ENCODE peak calls at places on chromosome 19, in four cellular contexts. H is heart left ventricle, M is heart right ventricle, A is ovary. Y is an unnamed sample.

GRCh38 chr19:46859637-46860124 is 1.1 kb upstream of the ARHGAP35 start:
- DNase-seq in H (peak; percentile 90), M (peak; percentile 79), A (peak; percentile 68), Y (no peak)

GRCh38 chr19:38661996-38662395 is 14.5 kb downstream of the ACTN4 start:
- DNase-seq in H (no peak), M (no peak), A (no peak), Y (peak; percentile 92)

GRCh38 chr19:13100031-13100588 is 2.5 kb downstream of the LYL1 start:
- DNase-seq in H (peak; percentile 28), M (no peak), A (no peak), Y (no peak)

GRCh38 chr19:47663435-47663910 is 49.7 kb upstream of the EHD2 start:
- DNase-seq in H (no peak), M (no peak), A (no peak), Y (peak; percentile 88)

GRCh38 chr19:29712744-29713516 is 2.1 kb downstream of the C19orf12 start:
- DNase-seq in H (no peak), M (no peak), A (no peak), Y (no peak)

GRCh38 chr19:51366999-51367564 is 894 bp upstream of the ETFB start:
- DNase-seq in H (peak; percentile 50), M (peak; percentile 37), A (no peak), Y (no peak)

GRCh38 chr19:5594521-5594950 is 26.8 kb upstream of the TINCR start:
- DNase-seq in H (no peak), M (no peak), A (no peak), Y (no peak)

GRCh38 chr19:12723383-12723642 is 419 bp downstream of the TNPO2 start:
- DNase-seq in H (no peak), M (no peak), A (no peak), Y (no peak)

GRCh38 chr19:13115936-13116281 is 631 bp downstream of the TRMT1 start:
- DNase-seq in H (no peak), M (no peak), A (no peak), Y (no peak)

GRCh38 chr19:14476663-14477401 is 1.7 kb upstream of the PTGER1 start:
- DNase-seq in H (peak; percentile 51), M (no peak), A (no peak), Y (peak; percentile 73)

GRCh38 chr19:38289955-38290354 is 14.1 kb upstream of the C19orf33 start:
- DNase-seq in H (no peak), M (no peak), A (no peak), Y (no peak)

GRCh38 chr19:35157431-35157830 is 2.9 kb downstream of the FXYD5 start:
- DNase-seq in H (no peak), M (no peak), A (no peak), Y (no peak)

GRCh38 chr19:36149673-36150406 is 2.4 kb downstream of the COX7A1 start:
- DNase-seq in H (peak; percentile 62), M (no peak), A (no peak), Y (peak; percentile 84)

GRCh38 chr19:11738746-11739620 is at the start of gene ZNF823:
- DNase-seq in H (peak; percentile 99), M (peak; percentile 100), A (peak; percentile 99), Y (peak; percentile 96)

GRCh38 chr19:33879818-33880575 is 83.3 kb downstream of the KCTD15 start:
- DNase-seq in H (peak; percentile 51), M (peak; percentile 19), A (peak; percentile 38), Y (no peak)

GRCh38 chr19:53102701-53103140 is 501 bp downstream of the ZNF160 start:
- DNase-seq in H (peak; percentile 46), M (peak; percentile 36), A (peak; percentile 22), Y (no peak)

GRCh38 chr19:48868196-48868886 is at the start of gene PLEKHA4:
- DNase-seq in H (peak; percentile 84), M (peak; percentile 84), A (peak; percentile 80), Y (no peak)

GRCh38 chr19:19732579-19733501 is at the start of gene ZNF14:
- DNase-seq in H (peak; percentile 96), M (peak; percentile 96), A (peak; percentile 92), Y (peak; percentile 75)
- TF ChIP-seq CTCF in H (peak; percentile 17), M (peak; percentile 38), A (no peak), Y (no peak)

GRCh38 chr19:55385749-55386514 is at the start of gene RPL28:
- DNase-seq in H (peak; percentile 98), M (peak; percentile 99), A (peak; percentile 98), Y (peak; percentile 93)
- H3K4me1 ChIP-seq in H (peaks cover 19% of the 10 kb centered on the region), M (peaks cover 59% of the 10 kb centered on the region), A (peaks cover 26% of the 10 kb centered on the region), Y (no peaks in the 10 kb centered on the region)

DNA sequence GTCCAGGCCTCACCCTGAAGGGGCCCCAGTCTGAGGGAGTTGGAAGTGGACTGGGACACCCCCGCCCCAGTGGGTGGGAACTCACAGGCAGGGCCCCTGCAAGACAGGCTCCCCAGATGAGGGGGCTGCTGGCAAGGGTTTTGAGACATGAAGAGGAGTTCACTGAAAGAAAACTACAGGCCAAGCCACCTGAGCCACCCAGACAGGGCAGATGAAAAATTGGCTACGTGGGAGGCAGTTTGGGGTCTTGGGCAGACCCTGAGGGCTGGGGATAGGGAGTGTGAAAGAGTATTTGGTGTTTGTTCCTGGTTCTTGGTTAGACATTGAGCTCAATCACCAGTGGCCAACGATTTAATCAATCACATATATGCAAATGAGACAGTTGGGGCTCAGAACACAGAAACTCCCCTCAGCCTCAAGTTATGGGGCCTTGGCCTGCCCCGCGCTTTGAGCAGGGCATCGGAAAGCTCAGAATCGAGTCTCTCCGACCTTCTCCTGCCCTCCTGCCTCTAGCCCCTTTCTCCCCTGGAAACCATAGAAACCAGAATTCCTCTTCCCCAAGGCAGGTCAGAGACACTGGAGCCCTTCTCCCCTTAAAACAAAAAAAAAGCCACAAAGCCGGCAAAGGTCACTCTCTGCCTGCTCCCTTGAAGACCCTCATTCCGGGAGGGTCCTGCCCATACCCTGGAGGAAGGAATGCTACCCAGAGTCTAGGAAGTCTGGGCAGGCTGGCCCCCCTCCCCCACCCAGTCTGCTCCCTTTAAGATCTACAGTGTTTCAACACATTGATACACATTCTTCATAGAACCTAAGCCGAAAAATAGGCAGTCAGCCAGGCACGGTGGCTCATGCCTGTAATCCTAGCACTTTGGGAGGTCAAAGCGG is 1.3 kb upstream of the ISYNA1 start:
- DNase-seq in H (no peak), M (no peak), A (peak; percentile 65), Y (peak; percentile 66)
- TF ChIP-seq CTCF in H (no peak), M (no peak), A (no peak), Y (no peak)

GRCh38 chr19:17077447-17078028 is 2.0 kb downstream of the MYO9B start:
- DNase-seq in H (no peak), M (no peak), A (no peak), Y (no peak)
- H3K4me1 ChIP-seq in H (peaks cover 14% of the 10 kb centered on the region), M (peaks cover 78% of the 10 kb centered on the region), A (peaks cover 9% of the 10 kb centered on the region), Y (peaks cover 19% of the 10 kb centered on the region)

GRCh38 chr19:31548941-31549340 is 199.7 kb upstream of the TSHZ3 start:
- DNase-seq in H (no peak), M (no peak), A (no peak), Y (no peak)
- TF ChIP-seq CTCF in H (peak; percentile 51), M (peak; percentile 52), A (no peak), Y (peak; percentile 43)

GRCh38 chr19:884420-885211 is 8.4 kb downstream of the MED16 start:
- DNase-seq in H (no peak), M (no peak), A (no peak), Y (no peak)
- H3K4me1 ChIP-seq in H (no peaks in the 10 kb centered on the region), M (no peaks in the 10 kb centered on the region), A (no peaks in the 10 kb centered on the region), Y (peaks cover 5% of the 10 kb centered on the region)

Y was measured in foreskin keratinocyte.